ENCODE peak calls at places on chromosomes 13 and 19, in four cellular contexts. R, J, N and S are unnamed samples.

GRCh38 chr19:48991823-48992570 is 1.1 kb downstream of the GYS1 start:
- DNase-seq in J (no peak), R (no peak), N (peak; percentile 73), S (peak; percentile 60)

GRCh38 chr19:42191855-42192254 is 25.6 kb downstream of the DEDD2 start:
- DNase-seq in J (peak; percentile 36), R (no peak), N (no peak), S (no peak)

GRCh38 chr13:62629618-62630017 is 1214.0 kb upstream of the PCDH20 start:
- DNase-seq in R (no peak), J (no peak), N (no peak), S (no peak)

GRCh38 chr19:18833849-18834643 is 2.3 kb downstream of the UPF1 start:
- DNase-seq in N (peak; percentile 33), J (peak; percentile 53), R (no peak), S (no peak)

GRCh38 chr13:105918842-105919741 is 616.4 kb downstream of the EFNB2 start:
- DNase-seq in J (peak; percentile 3), R (no peak), N (peak; percentile 1), S (peak; percentile 16)

GRCh38 chr19:45402469-45403070 is 2.3 kb downstream of the PPP1R13L start:
- DNase-seq in J (no peak), R (no peak), N (peak; percentile 75), S (peak; percentile 78)

GRCh38 chr19:38035515-38036495 is 128.8 kb downstream of the SIPA1L3 start:
- DNase-seq in R (no peak), N (no peak), J (peak; percentile 6), S (no peak)

GRCh38 chr19:5547881-5548280 is 19.9 kb downstream of the TINCR start:
- DNase-seq in N (peak; percentile 55), J (peak; percentile 38), R (no peak), S (peak; percentile 70)

GRCh38 chr13:31409678-31410356 is 210.0 kb downstream of the B3GLCT start:
- DNase-seq in R (no peak), J (no peak), N (no peak), S (no peak)

GRCh38 chr19:41366089-41366488 is 2.1 kb upstream of the B9D2 start:
- DNase-seq in R (no peak), N (peak; percentile 60), J (no peak), S (no peak)

GRCh38 chr13:73365240-73365639 is 306.4 kb downstream of the KLF5 start:
- DNase-seq in N (no peak), J (no peak), R (no peak), S (no peak)

GRCh38 chr13:39106216-39106995 is 68.2 kb downstream of the NHLRC3 start:
- DNase-seq in N (no peak), R (no peak), J (peak; percentile 4), S (no peak)

GRCh38 chr19:40932008-40932959 is 50.3 kb upstream of the CYP2A7 start:
- DNase-seq in N (peak; percentile 42), R (no peak), J (no peak), S (no peak)

GRCh38 chr19:38848299-38849146 is 1.3 kb downstream of the HNRNPL start:
- DNase-seq in J (no peak), R (no peak), N (no peak), S (no peak)

GRCh38 chr19:51535535-51535934 is 4.1 kb upstream of the SIGLEC6 start:
- DNase-seq in N (no peak), J (no peak), R (no peak), S (no peak)

DNA sequence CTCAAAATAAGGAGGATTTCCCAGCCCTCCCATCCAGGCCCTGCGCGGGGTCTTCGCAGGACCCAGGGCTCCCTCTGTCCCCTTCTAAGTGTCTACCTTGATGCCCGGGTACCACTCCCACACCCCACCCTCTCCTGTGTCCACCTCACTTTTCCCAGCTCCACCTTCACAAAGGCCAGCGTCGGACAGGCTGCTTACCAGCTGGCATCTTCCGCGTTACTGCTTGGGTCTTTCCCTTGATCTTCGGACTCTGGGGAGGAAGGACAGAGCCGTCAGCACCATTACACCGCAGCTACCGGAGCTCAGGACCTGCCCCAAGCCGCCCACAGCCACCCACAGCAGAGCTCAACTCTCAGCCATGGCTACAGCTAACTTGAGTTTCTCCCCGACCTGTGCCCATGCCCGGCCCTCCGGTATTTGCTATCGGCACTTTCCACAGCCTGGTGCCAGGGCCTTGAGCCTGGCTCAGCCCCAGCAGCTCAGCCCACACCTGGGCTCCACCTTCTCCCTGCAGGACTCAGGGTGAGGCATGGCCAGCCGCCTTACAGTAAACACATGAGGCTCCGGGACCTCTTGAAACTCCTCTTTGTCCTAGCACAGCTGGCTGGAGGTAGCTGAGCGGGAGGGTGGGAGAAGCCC is 3.8 kb downstream of the C13orf46 start:
- DNase-seq in N (no peak), J (no peak), R (no peak), S (no peak)
- TF ChIP-seq TARDBP in N (no peak), J (no peak), R (no peak), S (no peak)

GRCh38 chr13:75124415-75124814 is 357.6 kb downstream of the TBC1D4 start:
- DNase-seq in N (no peak), J (no peak), R (no peak), S (no peak)
- TF ChIP-seq TARDBP in N (no peak), J (no peak), R (no peak), S (no peak)

GRCh38 chr13:25213716-25214115 is 41.6 kb upstream of the AMER2 start:
- DNase-seq in N (no peak), J (no peak), R (no peak), S (no peak)

GRCh38 chr13:25217023-25217909 is 45.2 kb upstream of the AMER2 start:
- DNase-seq in N (no peak), J (no peak), R (no peak), S (no peak)

GRCh38 chr13:25215253-25215575 is 43.1 kb upstream of the AMER2 start:
- DNase-seq in J (no peak), R (no peak), N (no peak), S (no peak)

GRCh38 chr13:25218011-25218410 is 45.9 kb upstream of the AMER2 start:
- DNase-seq in N (no peak), R (no peak), J (no peak), S (no peak)

GRCh38 chr13:25214371-25215252 is 42.5 kb upstream of the AMER2 start:
- DNase-seq in R (no peak), N (no peak), J (no peak), S (no peak)
- TF ChIP-seq TARDBP in R (no peak), N (no peak), J (no peak), S (no peak)

DNA sequence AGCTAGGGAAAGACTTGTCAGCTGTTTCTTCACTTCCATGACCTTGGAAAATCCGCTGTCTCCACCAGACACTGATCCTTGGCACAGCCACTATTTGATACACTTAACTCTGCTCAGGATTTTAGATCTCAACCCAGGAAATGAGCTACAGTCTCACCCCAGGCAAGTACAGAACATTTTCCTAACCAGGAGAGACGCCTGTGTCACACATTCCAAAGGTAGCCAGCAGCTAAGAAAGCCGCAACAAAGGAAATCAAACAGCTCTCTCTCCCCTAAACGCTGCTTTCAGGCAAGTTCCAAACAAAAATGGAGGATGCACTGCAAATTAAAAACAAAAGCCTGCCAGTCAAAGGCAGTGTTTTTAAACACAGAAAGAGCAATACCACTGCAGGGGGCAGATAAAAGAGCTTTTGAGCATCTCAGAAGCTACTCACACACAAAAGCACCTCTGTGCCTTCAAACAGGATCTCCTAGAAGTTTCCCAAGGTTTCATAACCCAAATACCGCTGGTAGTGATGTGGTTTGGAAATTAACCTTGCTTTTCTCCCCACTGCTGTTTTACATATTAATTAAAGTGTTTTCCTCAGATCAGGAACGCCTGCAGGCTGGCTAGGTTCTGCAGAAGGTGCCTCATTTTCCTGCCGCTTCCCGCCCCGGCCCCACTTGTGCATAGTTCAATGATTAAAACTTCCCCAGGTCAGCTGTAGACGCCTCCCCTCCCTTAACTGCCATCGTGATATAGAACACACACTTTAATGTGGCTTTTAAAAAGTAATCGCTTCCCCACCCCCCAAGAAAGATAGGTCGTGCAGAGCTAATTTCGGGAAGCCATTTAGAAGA is 57.1 kb downstream of the IRS2 start:
- DNase-seq in R (no peak), N (no peak), J (no peak), S (no peak)
- TF ChIP-seq TARDBP in R (no peak), N (no peak), J (no peak), S (no peak)

GRCh38 chr13:97851269-97851668 is 102.2 kb upstream of the IPO5 start:
- DNase-seq in R (no peak), J (no peak), N (no peak), S (no peak)
- TF ChIP-seq TARDBP in R (no peak), J (no peak), N (no peak), S (no peak)

DNA sequence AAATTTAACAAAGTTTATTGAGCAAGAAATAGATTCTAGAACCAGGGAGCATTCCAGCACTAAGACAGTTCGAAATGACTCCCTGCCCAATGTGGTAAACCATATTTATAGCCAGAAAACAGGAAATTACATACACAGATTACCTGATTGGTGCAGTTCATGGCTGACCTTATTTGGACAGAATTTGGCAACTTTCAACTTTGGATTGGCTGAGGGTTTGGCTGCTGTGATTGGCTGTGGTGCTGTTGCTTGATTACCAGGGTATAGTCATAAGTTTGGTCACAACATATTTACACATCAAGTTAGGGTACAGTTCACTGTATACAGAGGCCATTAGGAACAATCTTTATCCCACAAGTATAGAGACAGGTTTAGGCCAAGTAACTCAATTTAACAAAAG is 984.8 kb upstream of the MIR17HG start:
- DNase-seq in R (no peak), J (no peak), N (no peak), S (no peak)
- TF ChIP-seq TARDBP in R (no peak), J (no peak), N (no peak), S (no peak)

GRCh38 chr19:3365447-3366103 is 808 bp upstream of the NFIC start:
- DNase-seq in N (peak; percentile 82), J (no peak), R (no peak), S (no peak)
- TF ChIP-seq TARDBP in N (no peak), J (no peak), R (no peak), S (no peak)